ENCODE peak calls at places on chromosomes 11 and 22, in seven cellular contexts. K, F, B, I, T, W and V are unnamed samples.

GRCh38 chr11:12274558-12275197 is 102.7 kb upstream of the PARVA start:
- DNase-seq in W (peak), F (no peak), I (no peak), B (no peak), T (no peak), K (no peak), V (no peak)

GRCh38 chr11:131195801-131196517 is 174.5 kb upstream of the NTM start:
- DNase-seq in B (no peak), T (no peak), K (no peak), I (peak), W (no peak), F (no peak), V (no peak)

GRCh38 chr11:117058761-117059233 is 39.4 kb downstream of the SIK3 start:
- DNase-seq in B (no peak), I (no peak), W (no peak), F (no peak), K (no peak), T (peak), V (no peak)

GRCh38 chr11:71563401-71563800 is 2.0 kb upstream of the KRTAP5-10 start:
- DNase-seq in F (peak), B (no peak), K (peak), T (peak), I (peak), W (no peak), V (no peak)

GRCh38 chr22:35938226-35938625 is 90.4 kb downstream of the RBFOX2 start:
- DNase-seq in K (no peak), W (no peak), T (peak), B (no peak), F (no peak), I (no peak), V (no peak)

GRCh38 chr11:83641511-83641910 is 355.3 kb upstream of the CCDC90B start:
- DNase-seq in I (no peak), B (no peak), K (no peak), T (peak), W (no peak), F (no peak), V (no peak)

GRCh38 chr22:35632902-35633301 is 15.3 kb upstream of the APOL6 start:
- DNase-seq in F (no peak), I (no peak), B (no peak), K (no peak), T (no peak), W (no peak), V (no peak)

GRCh38 chr22:39205344-39206021 is 39.3 kb downstream of the PDGFB start:
- DNase-seq in T (peak), W (peak), B (no peak), K (peak), F (peak), I (peak), V (no peak)

GRCh38 chr11:23765862-23766261 is 731.0 kb upstream of the LUZP2 start:
- DNase-seq in B (no peak), K (no peak), T (no peak), F (no peak), I (no peak), W (no peak), V (no peak)

GRCh38 chr11:79579063-79579462 is 138.2 kb upstream of the TENM4 start:
- DNase-seq in K (no peak), I (no peak), T (no peak), F (no peak), W (no peak), B (no peak), V (no peak)

GRCh38 chr22:30238661-30239420 is 7.7 kb downstream of the LIF start:
- DNase-seq in B (no peak), F (no peak), I (peak), W (no peak), K (no peak), T (no peak), V (no peak)

GRCh38 chr22:30277547-30278344 is 11.1 kb upstream of the OSM start:
- DNase-seq in T (peak), W (no peak), B (no peak), I (peak), K (no peak), F (no peak), V (no peak)

GRCh38 chr22:22578702-22579424 is 19.8 kb upstream of the PRAME start:
- DNase-seq in W (no peak), I (peak), B (no peak), K (no peak), F (no peak), T (no peak), V (no peak)